ENCODE peak calls at places on chromosomes 2 and 18, in four cellular contexts. One of them, this sample, is unnamed.

GRCh38 chr2:239601880-239602279 is 201.1 kb upstream of the HDAC4 start:
- DNase-seq in T-helper 1 cell: no peak
- DNase-seq in AG08396: no peak
- DNase-seq in activated T-cell treated with anti-CD3 and anti-CD28 coated beads for 24 hours: no peak
- DNase-seq in this sample: no peak

GRCh38 chr2:165357758-165358157 is 111.7 kb upstream of the CSRNP3 start:
- DNase-seq in T-helper 1 cell: no peak
- DNase-seq in AG08396: peak; percentile 37
- DNase-seq in activated T-cell treated with anti-CD3 and anti-CD28 coated beads for 24 hours: no peak
- DNase-seq in this sample: peak; percentile 42

GRCh38 chr18:210780-211179 is 52.4 kb downstream of the USP14 start:
- DNase-seq in activated T-cell treated with anti-CD3 and anti-CD28 coated beads for 24 hours: no peak
- DNase-seq in AG08396: no peak
- DNase-seq in T-helper 1 cell: no peak
- DNase-seq in this sample: no peak

GRCh38 chr2:134936691-134937090 is 18.1 kb downstream of the CCNT2 start:
- DNase-seq in T-helper 1 cell: no peak
- DNase-seq in activated T-cell treated with anti-CD3 and anti-CD28 coated beads for 24 hours: no peak
- DNase-seq in AG08396: no peak
- DNase-seq in this sample: no peak

GRCh38 chr2:76252704-76253103 is 542.0 kb upstream of the GCFC2 start:
- DNase-seq in AG08396: no peak
- DNase-seq in T-helper 1 cell: no peak
- DNase-seq in activated T-cell treated with anti-CD3 and anti-CD28 coated beads for 24 hours: no peak
- DNase-seq in this sample: no peak

GRCh38 chr18:3541549-3542386 is 91.8 kb downstream of the TGIF1 start:
- DNase-seq in T-helper 1 cell: no peak
- DNase-seq in activated T-cell treated with anti-CD3 and anti-CD28 coated beads for 24 hours: peak; percentile 11
- DNase-seq in AG08396: no peak
- DNase-seq in this sample: no peak

GRCh38 chr2:97740590-97741182 is 27.3 kb downstream of the ZAP70 start:
- DNase-seq in T-helper 1 cell: peak; percentile 35
- DNase-seq in AG08396: peak; percentile 81
- DNase-seq in activated T-cell treated with anti-CD3 and anti-CD28 coated beads for 24 hours: no peak
- DNase-seq in this sample: peak; percentile 59

GRCh38 chr2:241547781-241548450 is 10.6 kb upstream of the BOK start:
- DNase-seq in activated T-cell treated with anti-CD3 and anti-CD28 coated beads for 24 hours: no peak
- DNase-seq in AG08396: no peak
- DNase-seq in T-helper 1 cell: no peak
- DNase-seq in this sample: peak; percentile 9

GRCh38 chr18:74784791-74785190 is 187.1 kb downstream of the ZNF407 start:
- DNase-seq in activated T-cell treated with anti-CD3 and anti-CD28 coated beads for 24 hours: no peak
- DNase-seq in AG08396: no peak
- DNase-seq in T-helper 1 cell: no peak
- DNase-seq in this sample: no peak

GRCh38 chr2:10135296-10136089 is 13.0 kb downstream of the RRM2 start:
- DNase-seq in activated T-cell treated with anti-CD3 and anti-CD28 coated beads for 24 hours: no peak
- DNase-seq in T-helper 1 cell: no peak
- DNase-seq in AG08396: no peak
- DNase-seq in this sample: no peak

GRCh38 chr2:233240897-233241296 is 10.6 kb upstream of the ATG16L1 start:
- DNase-seq in T-helper 1 cell: no peak
- DNase-seq in activated T-cell treated with anti-CD3 and anti-CD28 coated beads for 24 hours: no peak
- DNase-seq in AG08396: no peak
- DNase-seq in this sample: no peak